ENCODE peak calls at places on chromosomes 2 and 18, in nine cellular contexts. One of them, this sample, is unnamed.

GRCh38 chr2:3207091-3207491 is 170.5 kb downstream of the EIPR1 start:
- DNase-seq in stimulated activated CD4-positive, alpha-beta T cell treated with anti-CD3 and anti-CD28 coated beads, Interleukin-12 subunit alpha, Interleukin-12 subunit beta, amount 100 ng/mL, for 4 hours: no peak
- DNase-seq in fibroblast of villous mesenchyme: no peak
- DNase-seq in Right ventricle myocardium superior: no peak
- DNase-seq in GDM1: no peak
- DNase-seq in cardiac muscle cell: no peak
- DNase-seq in colonic mucosa: no peak
- DNase-seq in HS-5: no peak
- DNase-seq in T-helper 1 cell: no peak
- DNase-seq in this sample: peak

GRCh38 chr2:65263257-65263656 is 35.6 kb downstream of the ACTR2 start:
- DNase-seq in stimulated activated CD4-positive, alpha-beta T cell treated with anti-CD3 and anti-CD28 coated beads, Interleukin-12 subunit alpha, Interleukin-12 subunit beta, amount 100 ng/mL, for 4 hours: no peak
- DNase-seq in fibroblast of villous mesenchyme: peak
- DNase-seq in Right ventricle myocardium superior: no peak
- DNase-seq in GDM1: no peak
- DNase-seq in cardiac muscle cell: no peak
- DNase-seq in colonic mucosa: no peak
- DNase-seq in HS-5: no peak
- DNase-seq in T-helper 1 cell: no peak
- DNase-seq in this sample: no peak

GRCh38 chr2:9071032-9071431 is 67.5 kb upstream of the MBOAT2 start:
- DNase-seq in stimulated activated CD4-positive, alpha-beta T cell treated with anti-CD3 and anti-CD28 coated beads, Interleukin-12 subunit alpha, Interleukin-12 subunit beta, amount 100 ng/mL, for 4 hours: no peak
- DNase-seq in fibroblast of villous mesenchyme: peak
- DNase-seq in Right ventricle myocardium superior: no peak
- DNase-seq in GDM1: no peak
- DNase-seq in cardiac muscle cell: no peak
- DNase-seq in colonic mucosa: peak
- DNase-seq in HS-5: peak
- DNase-seq in T-helper 1 cell: no peak
- DNase-seq in this sample: no peak

GRCh38 chr2:101679037-101679726 is 18.3 kb upstream of the MAP4K4 start:
- DNase-seq in stimulated activated CD4-positive, alpha-beta T cell treated with anti-CD3 and anti-CD28 coated beads, Interleukin-12 subunit alpha, Interleukin-12 subunit beta, amount 100 ng/mL, for 4 hours: no peak
- DNase-seq in fibroblast of villous mesenchyme: peak
- DNase-seq in Right ventricle myocardium superior: no peak
- DNase-seq in GDM1: no peak
- DNase-seq in cardiac muscle cell: no peak
- DNase-seq in colonic mucosa: no peak
- DNase-seq in HS-5: no peak
- DNase-seq in T-helper 1 cell: no peak
- DNase-seq in this sample: no peak

GRCh38 chr2:225660262-225661091 is 261.0 kb downstream of the NYAP2 start:
- DNase-seq in stimulated activated CD4-positive, alpha-beta T cell treated with anti-CD3 and anti-CD28 coated beads, Interleukin-12 subunit alpha, Interleukin-12 subunit beta, amount 100 ng/mL, for 4 hours: peak
- DNase-seq in fibroblast of villous mesenchyme: peak
- DNase-seq in Right ventricle myocardium superior: peak
- DNase-seq in GDM1: peak
- DNase-seq in cardiac muscle cell: peak
- DNase-seq in colonic mucosa: peak
- DNase-seq in HS-5: peak
- DNase-seq in T-helper 1 cell: peak
- DNase-seq in this sample: peak

GRCh38 chr2:125386074-125386473 is 1269.9 kb upstream of the GYPC start:
- DNase-seq in stimulated activated CD4-positive, alpha-beta T cell treated with anti-CD3 and anti-CD28 coated beads, Interleukin-12 subunit alpha, Interleukin-12 subunit beta, amount 100 ng/mL, for 4 hours: no peak
- DNase-seq in fibroblast of villous mesenchyme: no peak
- DNase-seq in Right ventricle myocardium superior: no peak
- DNase-seq in GDM1: no peak
- DNase-seq in cardiac muscle cell: no peak
- DNase-seq in colonic mucosa: no peak
- DNase-seq in HS-5: no peak
- DNase-seq in T-helper 1 cell: no peak
- DNase-seq in this sample: no peak

GRCh38 chr2:100105678-100106054 is 36.7 kb downstream of the AFF3 start:
- DNase-seq in stimulated activated CD4-positive, alpha-beta T cell treated with anti-CD3 and anti-CD28 coated beads, Interleukin-12 subunit alpha, Interleukin-12 subunit beta, amount 100 ng/mL, for 4 hours: no peak
- DNase-seq in fibroblast of villous mesenchyme: no peak
- DNase-seq in Right ventricle myocardium superior: no peak
- DNase-seq in GDM1: no peak
- DNase-seq in cardiac muscle cell: no peak
- DNase-seq in colonic mucosa: no peak
- DNase-seq in HS-5: no peak
- DNase-seq in T-helper 1 cell: no peak
- DNase-seq in this sample: no peak

GRCh38 chr18:11713756-11714155 is 24.7 kb downstream of the GNAL start:
- DNase-seq in stimulated activated CD4-positive, alpha-beta T cell treated with anti-CD3 and anti-CD28 coated beads, Interleukin-12 subunit alpha, Interleukin-12 subunit beta, amount 100 ng/mL, for 4 hours: no peak
- DNase-seq in fibroblast of villous mesenchyme: no peak
- DNase-seq in Right ventricle myocardium superior: no peak
- DNase-seq in GDM1: no peak
- DNase-seq in cardiac muscle cell: no peak
- DNase-seq in colonic mucosa: no peak
- DNase-seq in HS-5: no peak
- DNase-seq in T-helper 1 cell: no peak
- DNase-seq in this sample: no peak

GRCh38 chr2:230665263-230665691 is 47.4 kb upstream of the CAB39 start:
- DNase-seq in stimulated activated CD4-positive, alpha-beta T cell treated with anti-CD3 and anti-CD28 coated beads, Interleukin-12 subunit alpha, Interleukin-12 subunit beta, amount 100 ng/mL, for 4 hours: no peak
- DNase-seq in fibroblast of villous mesenchyme: no peak
- DNase-seq in Right ventricle myocardium superior: no peak
- DNase-seq in GDM1: peak
- DNase-seq in cardiac muscle cell: no peak
- DNase-seq in colonic mucosa: no peak
- DNase-seq in HS-5: no peak
- DNase-seq in T-helper 1 cell: no peak
- DNase-seq in this sample: no peak

GRCh38 chr2:10608273-10608672 is 81.5 kb downstream of the NOL10 start:
- DNase-seq in stimulated activated CD4-positive, alpha-beta T cell treated with anti-CD3 and anti-CD28 coated beads, Interleukin-12 subunit alpha, Interleukin-12 subunit beta, amount 100 ng/mL, for 4 hours: no peak
- DNase-seq in fibroblast of villous mesenchyme: no peak
- DNase-seq in Right ventricle myocardium superior: no peak
- DNase-seq in GDM1: no peak
- DNase-seq in cardiac muscle cell: no peak
- DNase-seq in colonic mucosa: peak
- DNase-seq in HS-5: no peak
- DNase-seq in T-helper 1 cell: no peak
- DNase-seq in this sample: no peak

GRCh38 chr2:2238726-2239269 is 92.3 kb downstream of the MYT1L start:
- DNase-seq in stimulated activated CD4-positive, alpha-beta T cell treated with anti-CD3 and anti-CD28 coated beads, Interleukin-12 subunit alpha, Interleukin-12 subunit beta, amount 100 ng/mL, for 4 hours: no peak
- DNase-seq in fibroblast of villous mesenchyme: no peak
- DNase-seq in Right ventricle myocardium superior: no peak
- DNase-seq in GDM1: no peak
- DNase-seq in cardiac muscle cell: no peak
- DNase-seq in colonic mucosa: no peak
- DNase-seq in HS-5: no peak
- DNase-seq in T-helper 1 cell: no peak
- DNase-seq in this sample: no peak

GRCh38 chr18:48409591-48410094 is 460 bp upstream of the ZBTB7C start:
- DNase-seq in stimulated activated CD4-positive, alpha-beta T cell treated with anti-CD3 and anti-CD28 coated beads, Interleukin-12 subunit alpha, Interleukin-12 subunit beta, amount 100 ng/mL, for 4 hours: peak
- DNase-seq in fibroblast of villous mesenchyme: no peak
- DNase-seq in Right ventricle myocardium superior: peak
- DNase-seq in GDM1: no peak
- DNase-seq in cardiac muscle cell: peak
- DNase-seq in colonic mucosa: peak
- DNase-seq in HS-5: no peak
- DNase-seq in T-helper 1 cell: no peak
- DNase-seq in this sample: no peak

GRCh38 chr2:173991857-173992588 is 26.9 kb upstream of the SP3 start:
- DNase-seq in stimulated activated CD4-positive, alpha-beta T cell treated with anti-CD3 and anti-CD28 coated beads, Interleukin-12 subunit alpha, Interleukin-12 subunit beta, amount 100 ng/mL, for 4 hours: no peak
- DNase-seq in fibroblast of villous mesenchyme: no peak
- DNase-seq in Right ventricle myocardium superior: peak
- DNase-seq in GDM1: no peak
- DNase-seq in cardiac muscle cell: no peak
- DNase-seq in colonic mucosa: peak
- DNase-seq in HS-5: no peak
- DNase-seq in T-helper 1 cell: no peak
- DNase-seq in this sample: no peak

GRCh38 chr18:48833701-48834394 is 116.9 kb downstream of the SMAD7 start:
- DNase-seq in stimulated activated CD4-positive, alpha-beta T cell treated with anti-CD3 and anti-CD28 coated beads, Interleukin-12 subunit alpha, Interleukin-12 subunit beta, amount 100 ng/mL, for 4 hours: peak
- DNase-seq in fibroblast of villous mesenchyme: peak
- DNase-seq in Right ventricle myocardium superior: no peak
- DNase-seq in GDM1: no peak
- DNase-seq in cardiac muscle cell: no peak
- DNase-seq in colonic mucosa: no peak
- DNase-seq in HS-5: no peak
- DNase-seq in T-helper 1 cell: peak
- DNase-seq in this sample: peak

GRCh38 chr2:74583504-74583903 is 29.0 kb downstream of the DOK1 start:
- DNase-seq in stimulated activated CD4-positive, alpha-beta T cell treated with anti-CD3 and anti-CD28 coated beads, Interleukin-12 subunit alpha, Interleukin-12 subunit beta, amount 100 ng/mL, for 4 hours: no peak
- DNase-seq in fibroblast of villous mesenchyme: peak
- DNase-seq in Right ventricle myocardium superior: no peak
- DNase-seq in GDM1: no peak
- DNase-seq in cardiac muscle cell: no peak
- DNase-seq in colonic mucosa: no peak
- DNase-seq in HS-5: no peak
- DNase-seq in T-helper 1 cell: no peak
- DNase-seq in this sample: no peak

GRCh38 chr2:235556901-235557300 is 63.1 kb downstream of the AGAP1 start:
- DNase-seq in stimulated activated CD4-positive, alpha-beta T cell treated with anti-CD3 and anti-CD28 coated beads, Interleukin-12 subunit alpha, Interleukin-12 subunit beta, amount 100 ng/mL, for 4 hours: no peak
- DNase-seq in fibroblast of villous mesenchyme: no peak
- DNase-seq in Right ventricle myocardium superior: no peak
- DNase-seq in GDM1: no peak
- DNase-seq in cardiac muscle cell: no peak
- DNase-seq in colonic mucosa: no peak
- DNase-seq in HS-5: no peak
- DNase-seq in T-helper 1 cell: no peak
- DNase-seq in this sample: no peak

GRCh38 chr2:221635949-221636348 is 63.8 kb upstream of the EPHA4 start:
- DNase-seq in stimulated activated CD4-positive, alpha-beta T cell treated with anti-CD3 and anti-CD28 coated beads, Interleukin-12 subunit alpha, Interleukin-12 subunit beta, amount 100 ng/mL, for 4 hours: no peak
- DNase-seq in fibroblast of villous mesenchyme: no peak
- DNase-seq in Right ventricle myocardium superior: no peak
- DNase-seq in GDM1: no peak
- DNase-seq in cardiac muscle cell: no peak
- DNase-seq in colonic mucosa: no peak
- DNase-seq in HS-5: no peak
- DNase-seq in T-helper 1 cell: no peak
- DNase-seq in this sample: no peak

GRCh38 chr2:238092486-238093035 is 7.6 kb upstream of the ESPNL start:
- DNase-seq in stimulated activated CD4-positive, alpha-beta T cell treated with anti-CD3 and anti-CD28 coated beads, Interleukin-12 subunit alpha, Interleukin-12 subunit beta, amount 100 ng/mL, for 4 hours: no peak
- DNase-seq in fibroblast of villous mesenchyme: no peak
- DNase-seq in Right ventricle myocardium superior: no peak
- DNase-seq in GDM1: no peak
- DNase-seq in cardiac muscle cell: no peak
- DNase-seq in colonic mucosa: no peak
- DNase-seq in HS-5: no peak
- DNase-seq in T-helper 1 cell: no peak
- DNase-seq in this sample: no peak

GRCh38 chr2:64330691-64331429 is 123.1 kb upstream of the LGALSL start:
- DNase-seq in stimulated activated CD4-positive, alpha-beta T cell treated with anti-CD3 and anti-CD28 coated beads, Interleukin-12 subunit alpha, Interleukin-12 subunit beta, amount 100 ng/mL, for 4 hours: peak
- DNase-seq in fibroblast of villous mesenchyme: peak
- DNase-seq in Right ventricle myocardium superior: peak
- DNase-seq in GDM1: peak
- DNase-seq in cardiac muscle cell: peak
- DNase-seq in colonic mucosa: peak
- DNase-seq in HS-5: peak
- DNase-seq in T-helper 1 cell: peak
- DNase-seq in this sample: peak

GRCh38 chr2:70767094-70767698 is 804 bp downstream of the ADD2 start:
- DNase-seq in stimulated activated CD4-positive, alpha-beta T cell treated with anti-CD3 and anti-CD28 coated beads, Interleukin-12 subunit alpha, Interleukin-12 subunit beta, amount 100 ng/mL, for 4 hours: peak
- DNase-seq in fibroblast of villous mesenchyme: no peak
- DNase-seq in Right ventricle myocardium superior: peak
- DNase-seq in GDM1: no peak
- DNase-seq in cardiac muscle cell: peak
- DNase-seq in colonic mucosa: no peak
- DNase-seq in HS-5: no peak
- DNase-seq in T-helper 1 cell: no peak
- DNase-seq in this sample: no peak

GRCh38 chr2:22281033-22281432 is 1103.9 kb upstream of the KLHL29 start:
- DNase-seq in stimulated activated CD4-positive, alpha-beta T cell treated with anti-CD3 and anti-CD28 coated beads, Interleukin-12 subunit alpha, Interleukin-12 subunit beta, amount 100 ng/mL, for 4 hours: no peak
- DNase-seq in fibroblast of villous mesenchyme: peak
- DNase-seq in Right ventricle myocardium superior: no peak
- DNase-seq in GDM1: no peak
- DNase-seq in cardiac muscle cell: peak
- DNase-seq in colonic mucosa: no peak
- DNase-seq in HS-5: no peak
- DNase-seq in T-helper 1 cell: no peak
- DNase-seq in this sample: no peak

GRCh38 chr2:216757532-216757931 is 62.2 kb upstream of the IGFBP5 start:
- DNase-seq in stimulated activated CD4-positive, alpha-beta T cell treated with anti-CD3 and anti-CD28 coated beads, Interleukin-12 subunit alpha, Interleukin-12 subunit beta, amount 100 ng/mL, for 4 hours: no peak
- DNase-seq in fibroblast of villous mesenchyme: no peak
- DNase-seq in Right ventricle myocardium superior: no peak
- DNase-seq in GDM1: no peak
- DNase-seq in cardiac muscle cell: no peak
- DNase-seq in colonic mucosa: no peak
- DNase-seq in HS-5: no peak
- DNase-seq in T-helper 1 cell: no peak
- DNase-seq in this sample: no peak

GRCh38 chr2:186909095-186909494 is 60.1 kb upstream of the ZSWIM2 start:
- DNase-seq in stimulated activated CD4-positive, alpha-beta T cell treated with anti-CD3 and anti-CD28 coated beads, Interleukin-12 subunit alpha, Interleukin-12 subunit beta, amount 100 ng/mL, for 4 hours: no peak
- DNase-seq in fibroblast of villous mesenchyme: no peak
- DNase-seq in Right ventricle myocardium superior: no peak
- DNase-seq in GDM1: no peak
- DNase-seq in cardiac muscle cell: no peak
- DNase-seq in colonic mucosa: no peak
- DNase-seq in HS-5: no peak
- DNase-seq in T-helper 1 cell: no peak
- DNase-seq in this sample: no peak

GRCh38 chr2:218734190-218734975 is 23.7 kb downstream of the TTLL4 start:
- DNase-seq in stimulated activated CD4-positive, alpha-beta T cell treated with anti-CD3 and anti-CD28 coated beads, Interleukin-12 subunit alpha, Interleukin-12 subunit beta, amount 100 ng/mL, for 4 hours: no peak
- DNase-seq in fibroblast of villous mesenchyme: no peak
- DNase-seq in Right ventricle myocardium superior: no peak
- DNase-seq in GDM1: no peak
- DNase-seq in cardiac muscle cell: no peak
- DNase-seq in colonic mucosa: no peak
- DNase-seq in HS-5: no peak
- DNase-seq in T-helper 1 cell: no peak
- DNase-seq in this sample: no peak

GRCh38 chr18:22189431-22189830 is 20.0 kb downstream of the GATA6 start:
- DNase-seq in stimulated activated CD4-positive, alpha-beta T cell treated with anti-CD3 and anti-CD28 coated beads, Interleukin-12 subunit alpha, Interleukin-12 subunit beta, amount 100 ng/mL, for 4 hours: no peak
- DNase-seq in fibroblast of villous mesenchyme: no peak
- DNase-seq in Right ventricle myocardium superior: no peak
- DNase-seq in GDM1: no peak
- DNase-seq in cardiac muscle cell: no peak
- DNase-seq in colonic mucosa: peak
- DNase-seq in HS-5: no peak
- DNase-seq in T-helper 1 cell: no peak
- DNase-seq in this sample: no peak

GRCh38 chr2:131062066-131062465 is 31.2 kb downstream of the FAM168B start:
- DNase-seq in stimulated activated CD4-positive, alpha-beta T cell treated with anti-CD3 and anti-CD28 coated beads, Interleukin-12 subunit alpha, Interleukin-12 subunit beta, amount 100 ng/mL, for 4 hours: no peak
- DNase-seq in fibroblast of villous mesenchyme: peak
- DNase-seq in Right ventricle myocardium superior: no peak
- DNase-seq in GDM1: no peak
- DNase-seq in cardiac muscle cell: no peak
- DNase-seq in colonic mucosa: no peak
- DNase-seq in HS-5: no peak
- DNase-seq in T-helper 1 cell: no peak
- DNase-seq in this sample: no peak

GRCh38 chr2:8628179-8628869 is 53.5 kb upstream of the ID2 start:
- DNase-seq in stimulated activated CD4-positive, alpha-beta T cell treated with anti-CD3 and anti-CD28 coated beads, Interleukin-12 subunit alpha, Interleukin-12 subunit beta, amount 100 ng/mL, for 4 hours: no peak
- DNase-seq in fibroblast of villous mesenchyme: no peak
- DNase-seq in Right ventricle myocardium superior: no peak
- DNase-seq in GDM1: no peak
- DNase-seq in cardiac muscle cell: no peak
- DNase-seq in colonic mucosa: peak
- DNase-seq in HS-5: no peak
- DNase-seq in T-helper 1 cell: no peak
- DNase-seq in this sample: no peak

GRCh38 chr2:158507141-158507540 is 50.4 kb downstream of the PKP4 start:
- DNase-seq in stimulated activated CD4-positive, alpha-beta T cell treated with anti-CD3 and anti-CD28 coated beads, Interleukin-12 subunit alpha, Interleukin-12 subunit beta, amount 100 ng/mL, for 4 hours: no peak
- DNase-seq in fibroblast of villous mesenchyme: no peak
- DNase-seq in Right ventricle myocardium superior: no peak
- DNase-seq in GDM1: no peak
- DNase-seq in cardiac muscle cell: no peak
- DNase-seq in colonic mucosa: no peak
- DNase-seq in HS-5: no peak
- DNase-seq in T-helper 1 cell: no peak
- DNase-seq in this sample: no peak

GRCh38 chr2:179354739-179355537 is 90.3 kb upstream of the SESTD1 start:
- DNase-seq in stimulated activated CD4-positive, alpha-beta T cell treated with anti-CD3 and anti-CD28 coated beads, Interleukin-12 subunit alpha, Interleukin-12 subunit beta, amount 100 ng/mL, for 4 hours: no peak
- DNase-seq in fibroblast of villous mesenchyme: peak
- DNase-seq in Right ventricle myocardium superior: no peak
- DNase-seq in GDM1: no peak
- DNase-seq in cardiac muscle cell: no peak
- DNase-seq in colonic mucosa: no peak
- DNase-seq in HS-5: no peak
- DNase-seq in T-helper 1 cell: no peak
- DNase-seq in this sample: no peak

GRCh38 chr2:233184669-233185068 is 66.8 kb upstream of the ATG16L1 start:
- DNase-seq in stimulated activated CD4-positive, alpha-beta T cell treated with anti-CD3 and anti-CD28 coated beads, Interleukin-12 subunit alpha, Interleukin-12 subunit beta, amount 100 ng/mL, for 4 hours: no peak
- DNase-seq in fibroblast of villous mesenchyme: no peak
- DNase-seq in Right ventricle myocardium superior: no peak
- DNase-seq in GDM1: no peak
- DNase-seq in cardiac muscle cell: no peak
- DNase-seq in colonic mucosa: no peak
- DNase-seq in HS-5: no peak
- DNase-seq in T-helper 1 cell: no peak
- DNase-seq in this sample: no peak

GRCh38 chr2:29247336-29247914 is 132.2 kb downstream of the CLIP4 start:
- DNase-seq in stimulated activated CD4-positive, alpha-beta T cell treated with anti-CD3 and anti-CD28 coated beads, Interleukin-12 subunit alpha, Interleukin-12 subunit beta, amount 100 ng/mL, for 4 hours: no peak
- DNase-seq in fibroblast of villous mesenchyme: no peak
- DNase-seq in Right ventricle myocardium superior: no peak
- DNase-seq in GDM1: no peak
- DNase-seq in cardiac muscle cell: no peak
- DNase-seq in colonic mucosa: no peak
- DNase-seq in HS-5: no peak
- DNase-seq in T-helper 1 cell: no peak
- DNase-seq in this sample: no peak

This sample was measured in ureter.